ENCODE peak calls at places on chromosomes 1 and 21, in eight cellular contexts. N, Y, W, K, A, F, O and X are unnamed samples.

GRCh38 chr1:24910751-24911650 is 19.1 kb downstream of the RUNX3 start:
- DNase-seq in A (no peak), F (peak; percentile 68), Y (no peak), K (peak; percentile 65), N (peak; percentile 60), O (no peak), W (no peak), X (no peak)

GRCh38 chr21:26874347-26874746 is 29.1 kb upstream of the ADAMTS1 start:
- DNase-seq in K (no peak), O (no peak), W (no peak), Y (no peak), N (no peak), A (no peak), F (no peak), X (no peak)

GRCh38 chr1:154265586-154265985 is 6.8 kb upstream of the HAX1 start:
- DNase-seq in K (peak; percentile 80), Y (no peak), O (no peak), A (no peak), F (no peak), N (no peak), W (no peak), X (no peak)

GRCh38 chr1:17045140-17045539 is 8.7 kb downstream of the SDHB start:
- DNase-seq in O (no peak), F (no peak), N (no peak), Y (no peak), W (no peak), K (no peak), A (no peak), X (no peak)

GRCh38 chr1:156801409-156802121 is 15.1 kb downstream of the SH2D2A start:
- DNase-seq in N (no peak), W (no peak), F (no peak), Y (no peak), K (no peak), O (peak; percentile 59), A (no peak), X (no peak)

GRCh38 chr1:160767417-160768294 is 28.3 kb upstream of the LY9 start:
- DNase-seq in W (no peak), F (no peak), N (no peak), K (no peak), Y (no peak), O (no peak), A (no peak), X (no peak)

GRCh38 chr1:152459596-152460528 is 45.8 kb upstream of the CRNN start:
- DNase-seq in N (peak; percentile 78), Y (peak; percentile 37), F (peak; percentile 84), O (no peak), A (no peak), W (peak; percentile 86), K (peak; percentile 34), X (peak; percentile 80)

GRCh38 chr1:68132426-68133130 is 82.2 kb upstream of the DIRAS3 start:
- DNase-seq in K (no peak), F (no peak), O (no peak), A (no peak), N (no peak), Y (no peak), W (no peak), X (no peak)

GRCh38 chr1:157505481-157506272 is 46.6 kb downstream of the FCRL5 start:
- DNase-seq in Y (no peak), F (no peak), W (peak; percentile 66), O (peak; percentile 75), N (peak; percentile 61), A (no peak), K (no peak), X (peak; percentile 42)

GRCh38 chr1:16960560-16961296 is 19.7 kb downstream of the MFAP2 start:
- DNase-seq in F (peak; percentile 92), W (peak; percentile 97), Y (peak; percentile 77), O (peak; percentile 82), N (peak; percentile 89), K (peak; percentile 66), A (no peak), X (no peak)

GRCh38 chr1:101264699-101265098 is 27.9 kb downstream of the S1PR1 start:
- DNase-seq in W (no peak), O (peak; percentile 30), N (no peak), K (no peak), F (no peak), A (no peak), Y (no peak), X (no peak)

GRCh38 chr1:207810173-207810572 is 58.3 kb downstream of the CD46 start:
- DNase-seq in Y (no peak), N (no peak), K (no peak), A (no peak), W (no peak), F (no peak), O (no peak), X (no peak)

GRCh38 chr1:115807723-115808122 is 33.2 kb downstream of the NHLH2 start:
- DNase-seq in K (no peak), O (peak; percentile 88), Y (no peak), N (no peak), A (no peak), F (no peak), W (no peak), X (peak; percentile 83)

GRCh38 chr1:242623751-242624150 is 99.3 kb upstream of the PLD5 start:
- DNase-seq in K (no peak), Y (no peak), F (no peak), O (no peak), A (no peak), N (no peak), W (no peak), X (no peak)
- H3K4me1 ChIP-seq in K (no peaks in the 10 kb centered on the region), Y (no peaks in the 10 kb centered on the region), F (no peaks in the 10 kb centered on the region), O (no peaks in the 10 kb centered on the region), A (no peaks in the 10 kb centered on the region), N (no peaks in the 10 kb centered on the region), W (no peaks in the 10 kb centered on the region), X (no peaks in the 10 kb centered on the region)

GRCh38 chr1:61244114-61244513 is 161.8 kb downstream of the NFIA start:
- DNase-seq in N (no peak), A (no peak), W (no peak), O (no peak), K (no peak), F (no peak), Y (no peak), X (no peak)

GRCh38 chr1:61240878-61241277 is 158.5 kb downstream of the NFIA start:
- DNase-seq in K (no peak), Y (no peak), F (no peak), O (no peak), N (no peak), A (no peak), W (no peak), X (no peak)

GRCh38 chr1:61238371-61238689 is 156.0 kb downstream of the NFIA start:
- DNase-seq in A (no peak), O (no peak), F (no peak), W (no peak), K (no peak), N (no peak), Y (no peak), X (no peak)

GRCh38 chr1:61241864-61242472 is 159.6 kb downstream of the NFIA start:
- DNase-seq in W (no peak), Y (no peak), N (no peak), O (no peak), F (no peak), K (no peak), A (no peak), X (no peak)

DNA sequence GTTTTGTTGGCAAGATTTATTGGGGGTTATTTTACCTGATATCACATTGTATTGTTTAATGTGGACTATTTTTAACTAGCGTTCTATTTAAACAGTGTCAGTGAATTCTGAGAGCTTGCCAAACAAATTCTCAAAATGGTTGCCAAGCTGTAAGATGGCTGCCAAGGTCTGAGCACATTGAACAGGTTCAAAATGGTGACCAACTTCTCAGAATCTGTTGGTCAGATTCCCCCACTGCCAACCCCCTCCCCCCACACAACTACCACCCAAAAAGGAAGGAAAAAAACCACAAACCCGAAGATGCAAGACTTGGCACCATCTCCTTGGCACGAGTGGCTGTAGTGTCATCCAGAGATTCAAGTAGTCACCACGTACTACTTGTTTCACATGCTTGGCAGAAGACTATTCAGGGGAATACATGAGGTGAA is 159.1 kb downstream of the NFIA start:
- DNase-seq in K (no peak), N (peak; percentile 81), F (peak; percentile 77), A (no peak), Y (peak; percentile 42), O (no peak), W (no peak), X (no peak)
- H3K4me3 ChIP-seq in K (no peak overlapping the region), N (peak overlapping the region; percentile 59), F (no peak overlapping the region), A (peak overlapping the region; percentile 28), Y (peak overlapping the region; percentile 8), O (no peak overlapping the region), W (peak overlapping the region; percentile 7), X (no peak overlapping the region)

GRCh38 chr1:240956020-240956419 is 344.1 kb upstream of the GREM2 start:
- DNase-seq in Y (no peak), F (no peak), W (no peak), A (no peak), N (no peak), O (no peak), K (no peak), X (no peak)
- H3K4me1 ChIP-seq in Y (no peaks in the 10 kb centered on the region), F (no peaks in the 10 kb centered on the region), W (no peaks in the 10 kb centered on the region), A (no peaks in the 10 kb centered on the region), N (no peaks in the 10 kb centered on the region), O (no peaks in the 10 kb centered on the region), K (no peaks in the 10 kb centered on the region), X (no peaks in the 10 kb centered on the region)

GRCh38 chr1:109078317-109078716 is 2.5 kb upstream of the TAF13 start:
- DNase-seq in F (no peak), A (no peak), Y (no peak), O (no peak), K (no peak), W (no peak), N (no peak), X (no peak)

GRCh38 chr1:109080441-109081082 is 4.8 kb upstream of the TAF13 start:
- DNase-seq in A (no peak), O (no peak), K (no peak), N (no peak), F (no peak), W (no peak), Y (no peak), X (no peak)

GRCh38 chr1:109079240-109079622 is 3.4 kb upstream of the TAF13 start:
- DNase-seq in W (no peak), K (no peak), Y (no peak), O (no peak), A (no peak), N (no peak), F (no peak), X (no peak)

GRCh38 chr1:109075531-109076490 is at the start of gene TAF13:
- DNase-seq in N (peak; percentile 98), W (peak; percentile 98), O (peak; percentile 95), F (peak; percentile 97), A (peak; percentile 75), Y (peak; percentile 93), K (peak; percentile 84), X (peak; percentile 96)
- H3K4me3 ChIP-seq in N (peak within 1 kb of the TSS; percentile 99), W (peak within 1 kb of the TSS; percentile 71), O (peak within 1 kb of the TSS; percentile 52), F (peak within 1 kb of the TSS; percentile 96), A (peak within 1 kb of the TSS; percentile 76), Y (peak within 1 kb of the TSS; percentile 57), K (peak within 1 kb of the TSS; percentile 80), X (peak within 1 kb of the TSS; percentile 62)